ENCODE peak calls at places on chromosomes 2 and 18, in five cellular contexts. R is keratinocyte, Z is lung, V is MM.1S, G is left ventricle myocardium inferior. W is an unnamed sample.

GRCh38 chr2:173631123-173631450 is 276.4 kb downstream of the CDCA7 start:
- DNase-seq in R (no peak), Z (no peak), V (no peak), G (peak), W (no peak)

GRCh38 chr2:131092409-131093065 is 723 bp downstream of the FAM168B start:
- DNase-seq in R (no peak), Z (no peak), V (no peak), G (no peak), W (no peak)

GRCh38 chr18:3016584-3017292 is 3.8 kb upstream of the LPIN2 start:
- DNase-seq in R (no peak), Z (no peak), V (no peak), G (no peak), W (no peak)

GRCh38 chr2:61662990-61663389 is 124.8 kb upstream of the XPO1 start:
- DNase-seq in R (no peak), Z (no peak), V (no peak), G (no peak), W (no peak)

GRCh38 chr18:26919656-26920055 is 54.1 kb upstream of the AQP4 start:
- DNase-seq in R (no peak), Z (peak), V (no peak), G (no peak), W (peak)

GRCh38 chr2:36792947-36793346 is 96.4 kb downstream of the VIT start:
- DNase-seq in R (no peak), Z (no peak), V (no peak), G (no peak), W (no peak)

GRCh38 chr18:32405588-32405987 is 65.1 kb downstream of the GAREM1 start:
- DNase-seq in R (no peak), Z (no peak), V (no peak), G (no peak), W (no peak)

GRCh38 chr2:7671312-7671711 is 754.1 kb downstream of the RNF144A start:
- DNase-seq in R (no peak), Z (no peak), V (no peak), G (peak), W (no peak)

GRCh38 chr2:238654479-238654878 is 193.4 kb upstream of the TWIST2 start:
- DNase-seq in R (no peak), Z (no peak), V (no peak), G (no peak), W (no peak)

GRCh38 chr2:68857446-68857845 is 13.8 kb downstream of the BMP10 start:
- DNase-seq in R (no peak), Z (no peak), V (no peak), G (no peak), W (no peak)

GRCh38 chr2:76850969-76851368 is 671.2 kb downstream of the LRRTM4 start:
- DNase-seq in R (no peak), Z (no peak), V (no peak), G (no peak), W (no peak)

GRCh38 chr2:219573166-219573565 is 1.1 kb downstream of the INHA start:
- DNase-seq in R (no peak), Z (no peak), V (no peak), G (no peak), W (no peak)

GRCh38 chr2:63827749-63828148 is 13.9 kb upstream of the UGP2 start:
- DNase-seq in R (peak), Z (no peak), V (peak), G (no peak), W (no peak)

GRCh38 chr2:68912732-68913131 is 40.0 kb downstream of the GKN2 start:
- DNase-seq in R (no peak), Z (no peak), V (no peak), G (no peak), W (no peak)

GRCh38 chr18:5469340-5469739 is 74.5 kb downstream of the EPB41L3 start:
- DNase-seq in R (peak), Z (no peak), V (no peak), G (no peak), W (no peak)

GRCh38 chr2:182404102-182404501 is 22.7 kb downstream of the PDE1A start:
- DNase-seq in R (no peak), Z (no peak), V (no peak), G (no peak), W (no peak)

GRCh38 chr18:38634117-38634516 is 1068.5 kb upstream of the CELF4 start:
- DNase-seq in R (no peak), Z (no peak), V (no peak), G (no peak), W (no peak)

GRCh38 chr2:96123290-96123689 is 6.9 kb upstream of the ADRA2B start:
- DNase-seq in R (no peak), Z (no peak), V (no peak), G (no peak), W (no peak)

GRCh38 chr18:67926929-67927864 is 410.7 kb upstream of the DSEL start:
- DNase-seq in R (no peak), Z (no peak), V (no peak), G (no peak), W (no peak)

GRCh38 chr2:75646090-75646582 is 447 bp upstream of the MRPL19 start:
- DNase-seq in R (no peak), Z (no peak), V (no peak), G (no peak), W (no peak)

GRCh38 chr2:106020821-106021316 is 173.2 kb downstream of the UXS1 start:
- DNase-seq in R (no peak), Z (no peak), V (no peak), G (peak), W (peak)

GRCh38 chr2:164538250-164538866 is 82.9 kb downstream of the GRB14 start:
- DNase-seq in R (no peak), Z (no peak), V (peak), G (no peak), W (no peak)

GRCh38 chr2:36394804-36395203 is 39.2 kb downstream of the CRIM1 start:
- DNase-seq in R (no peak), Z (no peak), V (no peak), G (no peak), W (peak)

GRCh38 chr2:239526038-239526437 is 125.2 kb upstream of the HDAC4 start:
- DNase-seq in R (no peak), Z (no peak), V (no peak), G (no peak), W (no peak)

GRCh38 chr2:134912406-134912805 is 6.2 kb upstream of the CCNT2 start:
- DNase-seq in R (no peak), Z (no peak), V (no peak), G (no peak), W (no peak)

GRCh38 chr18:79918089-79919011 is 33.1 kb downstream of the SLC66A2 start:
- DNase-seq in R (no peak), Z (no peak), V (no peak), G (no peak), W (no peak)

GRCh38 chr2:71895320-71896161 is 252.1 kb downstream of the CYP26B1 start:
- DNase-seq in R (no peak), Z (peak), V (no peak), G (no peak), W (no peak)

GRCh38 chr2:95391641-95392310 is 10.7 kb upstream of the FAHD2A start:
- DNase-seq in R (no peak), Z (no peak), V (no peak), G (no peak), W (peak)

GRCh38 chr2:223513771-223514455 is 88.2 kb downstream of the SCG2 start:
- DNase-seq in R (no peak), Z (no peak), V (no peak), G (no peak), W (no peak)

GRCh38 chr18:77096936-77097886 is 35.4 kb downstream of the MBP start:
- DNase-seq in R (no peak), Z (no peak), V (no peak), G (no peak), W (no peak)

GRCh38 chr2:42116195-42117181 is 52.7 kb upstream of the EML4 start:
- DNase-seq in R (no peak), Z (no peak), V (no peak), G (no peak), W (no peak)

GRCh38 chr2:100793982-100794381 is 26.0 kb upstream of the NPAS2 start:
- DNase-seq in R (no peak), Z (no peak), V (no peak), G (no peak), W (no peak)

GRCh38 chr2:64401501-64401880 is 52.5 kb upstream of the LGALSL start:
- DNase-seq in R (no peak), Z (peak), V (no peak), G (no peak), W (peak)

GRCh38 chr2:62184499-62185045 is 11.3 kb upstream of the B3GNT2 start:
- DNase-seq in R (no peak), Z (no peak), V (no peak), G (no peak), W (no peak)

GRCh38 chr18:8706981-8707940 is 1.9 kb downstream of the MTCL1 start:
- DNase-seq in R (no peak), Z (peak), V (peak), G (no peak), W (peak)

GRCh38 chr2:35035883-35036282 is 1319.7 kb upstream of the CRIM1 start:
- DNase-seq in R (no peak), Z (no peak), V (peak), G (no peak), W (no peak)

GRCh38 chr18:13403786-13404549 is 185.4 kb downstream of the LDLRAD4 start:
- DNase-seq in R (no peak), Z (no peak), V (no peak), G (no peak), W (no peak)

GRCh38 chr2:10059016-10059351 is 15.6 kb downstream of the KLF11 start:
- DNase-seq in R (no peak), Z (no peak), V (no peak), G (no peak), W (no peak)

DNA sequence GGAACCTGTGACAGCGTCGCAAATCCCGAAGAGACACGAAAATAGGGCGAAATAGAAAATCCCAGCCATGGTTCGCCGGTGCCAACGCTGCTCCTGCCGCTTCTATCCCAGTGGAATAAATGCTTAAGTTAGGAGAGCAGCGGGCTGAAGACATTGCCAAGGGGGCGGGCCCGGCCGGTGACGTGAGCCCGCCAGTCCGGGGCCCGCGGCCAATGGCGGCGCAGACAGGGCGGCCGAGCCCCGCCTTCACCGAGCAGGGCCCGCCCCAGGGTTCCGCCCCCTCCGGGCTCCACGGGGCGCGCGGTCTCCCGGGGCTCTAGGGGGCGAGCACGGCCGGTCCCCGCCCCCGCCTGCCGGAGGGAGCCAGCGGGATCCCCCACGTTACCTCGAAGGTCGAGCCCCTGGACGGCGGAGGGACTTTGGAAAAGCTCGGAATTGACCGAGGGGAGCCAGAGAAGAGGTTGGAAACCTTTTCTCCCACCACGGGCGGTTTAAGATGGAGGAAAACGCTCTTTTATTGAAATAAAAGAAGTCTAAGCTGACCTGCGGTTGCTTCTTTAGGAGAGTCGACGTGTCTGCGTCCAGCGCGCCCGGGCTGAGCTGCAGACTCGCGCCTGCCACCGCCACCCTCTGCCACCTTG is at the start of gene EPHA4:
- DNase-seq in R (no peak), Z (peak), V (peak), G (peak), W (peak)
- TF ChIP-seq CTCF in R (no peak), Z (no peak), V (no peak), G (peak), W (peak)

GRCh38 chr2:45885111-45885685 is 233.7 kb downstream of the PRKCE start:
- DNase-seq in R (no peak), Z (no peak), V (no peak), G (no peak), W (no peak)

GRCh38 chr2:45883601-45884000 is 232.1 kb downstream of the PRKCE start:
- DNase-seq in R (no peak), Z (no peak), V (no peak), G (no peak), W (no peak)

GRCh38 chr2:45884126-45884525 is 232.7 kb downstream of the PRKCE start:
- DNase-seq in R (no peak), Z (no peak), V (no peak), G (no peak), W (no peak)

GRCh38 chr2:45881970-45882581 is 230.6 kb downstream of the PRKCE start:
- DNase-seq in R (no peak), Z (no peak), V (no peak), G (no peak), W (no peak)

GRCh38 chr2:45882707-45883106 is 231.2 kb downstream of the PRKCE start:
- DNase-seq in R (no peak), Z (no peak), V (no peak), G (peak), W (no peak)
- H3K27ac ChIP-seq in R (no peak), Z (peak), V (no peak), G (peak), W (no peak)

GRCh38 chr18:43396266-43396665 is 119.0 kb upstream of the SYT4 start:
- DNase-seq in R (no peak), Z (no peak), V (peak), G (no peak), W (no peak)
- TF ChIP-seq CTCF in R (peak), Z (no peak), V (peak), G (peak), W (no peak)

GRCh38 chr2:3470166-3470651 is 49.1 kb downstream of the ADI1 start:
- DNase-seq in R (no peak), Z (peak), V (no peak), G (peak), W (no peak)

GRCh38 chr2:3467654-3468053 is 51.7 kb downstream of the ADI1 start:
- DNase-seq in R (no peak), Z (no peak), V (no peak), G (no peak), W (no peak)

GRCh38 chr2:3469486-3469885 is 49.8 kb downstream of the ADI1 start:
- DNase-seq in R (no peak), Z (no peak), V (no peak), G (peak), W (no peak)

GRCh38 chr2:3466966-3467365 is 52.4 kb downstream of the ADI1 start:
- DNase-seq in R (no peak), Z (no peak), V (no peak), G (no peak), W (no peak)

DNA sequence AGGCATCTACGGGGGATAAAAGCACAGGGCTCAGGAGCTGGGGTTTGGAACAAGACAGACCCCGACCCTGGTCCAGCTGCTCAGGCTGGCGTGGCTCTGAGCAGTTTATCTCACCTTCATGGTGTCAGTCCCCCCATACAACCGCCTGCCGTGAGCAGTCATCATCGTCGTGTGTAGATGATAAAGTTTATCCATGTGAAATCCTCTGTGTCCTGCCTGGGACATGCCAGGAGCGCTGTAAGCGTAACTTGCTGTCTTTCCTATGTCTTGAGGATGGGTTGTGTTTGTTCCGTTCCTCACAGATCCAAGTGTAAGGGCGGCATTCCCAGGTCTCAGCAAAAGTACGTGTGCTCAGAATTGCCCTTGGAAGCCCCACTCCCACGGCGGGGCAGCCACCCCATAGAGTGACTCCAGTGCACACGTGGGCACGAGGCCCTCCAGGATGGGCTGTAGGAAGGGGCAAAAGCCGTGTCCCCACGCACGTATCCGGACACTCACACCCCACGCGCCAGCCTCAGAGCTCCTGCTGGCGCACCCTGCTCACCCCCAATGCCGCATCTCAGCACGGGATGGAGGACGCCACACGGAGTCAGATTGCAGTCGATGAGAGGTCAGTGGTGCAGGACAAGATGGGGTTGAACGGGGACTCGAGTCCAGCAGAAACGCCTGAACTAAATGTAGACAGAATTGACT is 50.9 kb downstream of the ADI1 start:
- DNase-seq in R (no peak), Z (no peak), V (no peak), G (no peak), W (no peak)
- H3K27ac ChIP-seq in R (no peak), Z (no peak), V (no peak), G (peak), W (no peak)

GRCh38 chr2:19722486-19723420 is 179.0 kb downstream of the TTC32 start:
- DNase-seq in R (no peak), Z (no peak), V (no peak), G (no peak), W (peak)

GRCh38 chr2:19717446-19717845 is 184.3 kb downstream of the TTC32 start:
- DNase-seq in R (no peak), Z (no peak), V (no peak), G (no peak), W (no peak)

GRCh38 chr2:19725392-19725791 is 176.4 kb downstream of the TTC32 start:
- DNase-seq in R (no peak), Z (no peak), V (no peak), G (no peak), W (no peak)

GRCh38 chr2:19719540-19719939 is 182.2 kb downstream of the TTC32 start:
- DNase-seq in R (no peak), Z (no peak), V (no peak), G (no peak), W (no peak)

GRCh38 chr2:19720306-19720705 is 181.5 kb downstream of the TTC32 start:
- DNase-seq in R (no peak), Z (no peak), V (no peak), G (no peak), W (no peak)
- TF ChIP-seq CTCF in R (no peak), Z (no peak), V (no peak), G (no peak), W (no peak)